ENCODE peak calls at places on chromosomes 4 and X, in nine cellular contexts. Q is breast epithelium; I is spleen; P is brain microvascular endothelial cell; K is PC-3; W is OCI-LY7; V is CD8-positive, alpha-beta T cell; X is RWPE1; F is mammary epithelial cell. A is an unnamed sample.

GRCh38 chrX:43878902-43879526 is 3.2 kb downstream of the MAOB start:
- DNase-seq in Q (no peak), P (no peak), I (no peak), F (no peak), K (no peak), V (no peak), W (no peak), X (no peak), A (no peak)

GRCh38 chr4:73895201-73896177 is 26.3 kb downstream of the CXCL1 start:
- DNase-seq in P (peak), X (no peak), K (peak), F (no peak), Q (no peak), V (no peak), I (no peak), W (no peak), A (no peak)

GRCh38 chr4:175739612-175740011 is 72.5 kb downstream of the GPM6A start:
- DNase-seq in W (no peak), P (no peak), V (no peak), X (no peak), K (peak), F (no peak), I (no peak), Q (no peak), A (no peak)

GRCh38 chrX:124433186-124433585 is 86.8 kb downstream of the SH2D1A start:
- DNase-seq in X (no peak), V (no peak), W (no peak), K (no peak), P (no peak), I (no peak), Q (no peak), F (no peak), A (no peak)

GRCh38 chrX:32871636-32872035 is 339.7 kb downstream of the DMD start:
- DNase-seq in K (no peak), W (no peak), X (peak), F (peak), P (no peak), Q (no peak), I (no peak), V (no peak), A (no peak)

GRCh38 chrX:131801066-131801465 is 222.0 kb upstream of the STK26 start:
- DNase-seq in W (no peak), I (no peak), X (no peak), K (no peak), F (no peak), Q (no peak), P (no peak), V (no peak), A (no peak)

GRCh38 chr4:167940217-167940616 is 152.1 kb upstream of the ANXA10 start:
- DNase-seq in V (no peak), F (no peak), K (no peak), X (no peak), I (no peak), P (no peak), W (no peak), Q (no peak), A (no peak)

GRCh38 chr4:173661001-173661400 is 131.0 kb upstream of the HAND2 start:
- DNase-seq in V (no peak), P (no peak), X (no peak), F (no peak), W (no peak), Q (no peak), I (no peak), K (no peak), A (no peak)

GRCh38 chrX:155263854-155264628 is at the start of gene RAB39B:
- DNase-seq in F (peak), V (peak), P (peak), W (peak), X (peak), K (peak), Q (no peak), I (peak), A (peak)

GRCh38 chrX:1164322-1165288 is 47.8 kb downstream of the CRLF2 start:
- DNase-seq in X (no peak), W (peak), V (peak), I (peak), P (no peak), F (no peak), K (no peak), Q (no peak), A (no peak)

GRCh38 chr4:41590591-41590990 is 52.6 kb downstream of the LIMCH1 start:
- DNase-seq in V (no peak), F (peak), Q (peak), I (no peak), W (no peak), P (no peak), K (peak), X (no peak), A (no peak)

GRCh38 chr4:83356899-83357661 is 22.4 kb upstream of the HPSE start:
- DNase-seq in K (peak), V (no peak), I (no peak), W (no peak), F (peak), P (peak), Q (no peak), X (peak), A (no peak)

GRCh38 chrX:40960041-40960440 is 125.2 kb upstream of the USP9X start:
- DNase-seq in P (no peak), W (no peak), V (no peak), F (no peak), I (no peak), Q (no peak), X (no peak), K (no peak), A (no peak)

GRCh38 chrX:28979876-28980275 is 392.6 kb downstream of the IL1RAPL1 start:
- DNase-seq in Q (no peak), K (no peak), V (no peak), F (no peak), X (peak), I (no peak), P (no peak), W (no peak), A (no peak)

GRCh38 chr4:156838761-156839160 is 132.8 kb downstream of the PDGFC start:
- DNase-seq in F (no peak), V (no peak), K (no peak), P (no peak), W (no peak), X (no peak), Q (no peak), I (no peak), A (no peak)

GRCh38 chrX:46791927-46792825 is 33.3 kb upstream of the SLC9A7 start:
- DNase-seq in W (no peak), V (no peak), X (peak), K (peak), F (peak), Q (peak), I (no peak), P (peak), A (peak)

GRCh38 chr4:158006973-158007372 is 165.9 kb downstream of the GASK1B start:
- DNase-seq in P (no peak), K (no peak), F (no peak), X (no peak), Q (no peak), I (no peak), W (no peak), V (no peak), A (no peak)

GRCh38 chr4:40200881-40201797 is 4.3 kb downstream of the RHOH start:
- DNase-seq in K (peak), P (no peak), V (no peak), X (no peak), F (no peak), Q (no peak), W (peak), I (no peak), A (no peak)

GRCh38 chrX:148310402-148311200 is 189.8 kb upstream of the AFF2 start:
- DNase-seq in V (peak), I (no peak), Q (no peak), F (no peak), K (no peak), X (no peak), W (peak), P (no peak), A (no peak)

GRCh38 chr4:141768954-141769353 is 132.6 kb downstream of the IL15 start:
- DNase-seq in I (no peak), X (peak), Q (no peak), F (peak), P (peak), W (no peak), V (no peak), K (peak), A (no peak)

GRCh38 chrX:22952011-22952410 is 47.7 kb upstream of the DDX53 start:
- DNase-seq in X (no peak), K (peak), P (peak), W (no peak), I (no peak), V (no peak), Q (no peak), F (no peak), A (no peak)

GRCh38 chr4:8278421-8279287 is 9.1 kb downstream of the HTRA3 start:
- DNase-seq in X (peak), F (peak), V (no peak), K (peak), I (peak), W (no peak), Q (no peak), P (peak), A (peak)

GRCh38 chrX:121106484-121107235 is 59.2 kb downstream of the GLUD2 start:
- DNase-seq in Q (no peak), I (no peak), X (no peak), F (no peak), V (no peak), P (no peak), W (no peak), K (no peak), A (no peak)

GRCh38 chrX:138691186-138691585 is 20.3 kb downstream of the FGF13 start:
- DNase-seq in F (no peak), P (no peak), W (no peak), V (no peak), Q (no peak), X (no peak), I (no peak), K (no peak), A (no peak)

GRCh38 chrX:63661676-63662075 is 123.3 kb downstream of the ARHGEF9 start:
- DNase-seq in F (no peak), V (no peak), Q (no peak), I (no peak), K (no peak), X (no peak), P (no peak), W (no peak), A (no peak)

GRCh38 chrX:87516716-87517115 is 886 bp upstream of the KLHL4 start:
- DNase-seq in K (peak), I (no peak), X (peak), V (no peak), Q (no peak), P (peak), W (no peak), F (peak), A (no peak)

GRCh38 chrX:71144651-71145050 is at the start of gene NLGN3:
- DNase-seq in Q (no peak), K (no peak), P (no peak), F (no peak), I (no peak), X (no peak), V (no peak), W (no peak), A (no peak)
- H3K27ac ChIP-seq in Q (no peak), K (no peak), P (no peak), F (no peak), I (no peak), X (no peak), V (no peak), W (no peak), A (no peak)

GRCh38 chr4:47836655-47837581 is 949 bp downstream of the CORIN start:
- DNase-seq in W (peak), P (peak), Q (peak), X (peak), F (peak), K (peak), I (peak), V (peak), A (peak)

GRCh38 chr4:47837582-47838294 is at the start of gene CORIN:
- DNase-seq in P (no peak), V (no peak), Q (no peak), F (no peak), K (peak), I (no peak), W (no peak), X (peak), A (no peak)

GRCh38 chr4:47838445-47838844 is 578 bp upstream of the CORIN start:
- DNase-seq in K (peak), F (no peak), X (no peak), I (no peak), V (no peak), P (no peak), W (no peak), Q (no peak), A (no peak)

GRCh38 chr4:47840291-47840690 is 2.4 kb upstream of the CORIN start:
- DNase-seq in W (no peak), F (no peak), K (no peak), P (no peak), Q (no peak), V (no peak), X (no peak), I (no peak), A (no peak)

GRCh38 chr4:47839259-47839658 is 1.4 kb upstream of the CORIN start:
- DNase-seq in X (no peak), W (peak), V (no peak), F (peak), K (no peak), I (no peak), Q (no peak), P (peak), A (no peak)
- H3K27ac ChIP-seq in X (no peak), W (no peak), V (no peak), F (no peak), K (no peak), I (no peak), Q (no peak), P (no peak), A (no peak)

GRCh38 chr4:125085-125820 is 952 bp downstream of the ZNF718 start:
- DNase-seq in F (peak), P (peak), Q (peak), I (peak), X (peak), K (peak), V (no peak), W (peak), A (no peak)
- H3K27ac ChIP-seq in F (peak), P (no peak), Q (peak), I (peak), X (peak), K (no peak), V (peak), W (peak), A (peak)

GRCh38 chr4:99971453-99972111 is 21.5 kb upstream of the H2AZ1 start:
- DNase-seq in X (no peak), K (no peak), W (no peak), I (no peak), Q (no peak), F (no peak), P (no peak), V (no peak), A (no peak)

GRCh38 chr4:99965674-99966350 is 15.7 kb upstream of the H2AZ1 start:
- DNase-seq in Q (no peak), W (no peak), I (no peak), F (no peak), P (no peak), K (no peak), X (no peak), V (no peak), A (no peak)

GRCh38 chr4:99965173-99965572 is 15.1 kb upstream of the H2AZ1 start:
- DNase-seq in Q (no peak), P (no peak), X (no peak), K (no peak), I (no peak), V (no peak), W (no peak), F (no peak), A (no peak)

GRCh38 chr4:99966692-99967091 is 16.6 kb upstream of the H2AZ1 start:
- DNase-seq in Q (no peak), F (no peak), W (no peak), V (no peak), I (no peak), X (no peak), K (no peak), P (no peak), A (no peak)

DNA sequence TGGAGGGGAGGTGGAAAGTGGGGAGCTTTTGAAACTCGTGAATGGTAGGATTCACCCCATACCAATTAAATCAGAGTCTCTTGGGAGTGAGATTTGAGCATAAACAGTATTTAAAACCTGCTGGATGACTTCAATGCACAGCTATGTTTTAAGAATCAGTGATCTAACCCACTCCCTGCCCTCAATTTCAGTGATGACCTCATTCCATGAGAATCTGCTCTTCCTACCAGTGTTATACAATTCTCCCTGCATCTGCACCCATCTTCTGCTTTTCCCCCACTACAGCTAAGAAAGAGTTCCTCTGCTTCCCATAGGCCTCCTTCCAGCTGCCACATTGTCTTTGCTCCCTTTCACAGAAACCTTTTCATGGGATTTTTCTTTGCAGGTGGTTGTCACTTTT is 18.3 kb upstream of the H2AZ1 start:
- DNase-seq in Q (no peak), V (no peak), P (peak), W (no peak), F (peak), X (peak), I (no peak), K (peak), A (no peak)
- H3K27ac ChIP-seq in Q (no peak), V (no peak), P (no peak), W (no peak), F (no peak), X (no peak), I (no peak), K (no peak), A (peak)

A was measured in RWPE2.